ENCODE peak calls at places on chromosomes 1 and 21, in seven cellular contexts. One of them, this sample, is unnamed.

GRCh38 chr1:208166340-208167138 is 77.6 kb downstream of the PLXNA2 start:
- DNase-seq in aorta: no peak
- DNase-seq in heart left ventricle: no peak
- DNase-seq in cardiac muscle cell: no peak
- DNase-seq in Panc1: no peak
- DNase-seq in uterus: no peak
- DNase-seq in left ventricle myocardium inferior: no peak
- DNase-seq in this sample: no peak

GRCh38 chr1:235648407-235648907 is 1.1 kb downstream of the GNG4 start:
- DNase-seq in aorta: no peak
- DNase-seq in heart left ventricle: no peak
- DNase-seq in cardiac muscle cell: no peak
- DNase-seq in Panc1: no peak
- DNase-seq in uterus: no peak
- DNase-seq in left ventricle myocardium inferior: no peak
- DNase-seq in this sample: peak; percentile 47

GRCh38 chr1:116807394-116807793 is 53.2 kb downstream of the CD2 start:
- DNase-seq in aorta: no peak
- DNase-seq in heart left ventricle: no peak
- DNase-seq in cardiac muscle cell: no peak
- DNase-seq in Panc1: no peak
- DNase-seq in uterus: no peak
- DNase-seq in left ventricle myocardium inferior: no peak
- DNase-seq in this sample: no peak

GRCh38 chr1:21212126-21212525 is 35.4 kb upstream of the EIF4G3 start:
- DNase-seq in aorta: no peak
- DNase-seq in heart left ventricle: no peak
- DNase-seq in cardiac muscle cell: no peak
- DNase-seq in Panc1: no peak
- DNase-seq in uterus: no peak
- DNase-seq in left ventricle myocardium inferior: no peak
- DNase-seq in this sample: no peak

GRCh38 chr1:150152182-150152536 is 2.4 kb downstream of the PLEKHO1 start:
- DNase-seq in aorta: no peak
- DNase-seq in heart left ventricle: no peak
- DNase-seq in cardiac muscle cell: no peak
- DNase-seq in Panc1: no peak
- DNase-seq in uterus: no peak
- DNase-seq in left ventricle myocardium inferior: no peak
- DNase-seq in this sample: no peak

GRCh38 chr1:215146252-215146975 is 63.9 kb downstream of the KCNK2 start:
- DNase-seq in aorta: no peak
- DNase-seq in heart left ventricle: no peak
- DNase-seq in cardiac muscle cell: peak; percentile 56
- DNase-seq in Panc1: no peak
- DNase-seq in uterus: no peak
- DNase-seq in left ventricle myocardium inferior: no peak
- DNase-seq in this sample: no peak

GRCh38 chr1:61101461-61102440 is 19.4 kb downstream of the NFIA start:
- DNase-seq in aorta: no peak
- DNase-seq in heart left ventricle: no peak
- DNase-seq in cardiac muscle cell: no peak
- DNase-seq in Panc1: no peak
- DNase-seq in uterus: no peak
- DNase-seq in left ventricle myocardium inferior: no peak
- DNase-seq in this sample: no peak

GRCh38 chr1:192488058-192488457 is 87.5 kb upstream of the RGS1 start:
- DNase-seq in aorta: no peak
- DNase-seq in heart left ventricle: no peak
- DNase-seq in cardiac muscle cell: no peak
- DNase-seq in Panc1: no peak
- DNase-seq in uterus: no peak
- DNase-seq in left ventricle myocardium inferior: no peak
- DNase-seq in this sample: no peak

GRCh38 chr1:153962088-153963029 is 978 bp downstream of the SLC39A1 start:
- DNase-seq in aorta: peak; percentile 77
- DNase-seq in heart left ventricle: peak; percentile 57
- DNase-seq in cardiac muscle cell: peak; percentile 57
- DNase-seq in Panc1: no peak
- DNase-seq in uterus: peak; percentile 49
- DNase-seq in left ventricle myocardium inferior: no peak
- DNase-seq in this sample: peak; percentile 76

GRCh38 chr1:11488966-11489625 is 10.1 kb downstream of the DISP3 start:
- DNase-seq in aorta: no peak
- DNase-seq in heart left ventricle: no peak
- DNase-seq in cardiac muscle cell: no peak
- DNase-seq in Panc1: no peak
- DNase-seq in uterus: no peak
- DNase-seq in left ventricle myocardium inferior: no peak
- DNase-seq in this sample: no peak

GRCh38 chr1:36323636-36324321 is at the start of gene EVA1B:
- DNase-seq in aorta: peak; percentile 93
- DNase-seq in heart left ventricle: peak; percentile 87
- DNase-seq in cardiac muscle cell: peak; percentile 93
- DNase-seq in Panc1: no peak
- DNase-seq in uterus: peak; percentile 85
- DNase-seq in left ventricle myocardium inferior: peak; percentile 89
- DNase-seq in this sample: peak; percentile 84

GRCh38 chr1:224292419-224292818 is 37.6 kb downstream of the NVL start:
- DNase-seq in aorta: no peak
- DNase-seq in heart left ventricle: no peak
- DNase-seq in cardiac muscle cell: peak; percentile 2
- DNase-seq in Panc1: no peak
- DNase-seq in uterus: no peak
- DNase-seq in left ventricle myocardium inferior: no peak
- DNase-seq in this sample: no peak

GRCh38 chr1:30613188-30613587 is 110.2 kb downstream of the MATN1 start:
- DNase-seq in aorta: no peak
- DNase-seq in heart left ventricle: no peak
- DNase-seq in cardiac muscle cell: no peak
- DNase-seq in Panc1: no peak
- DNase-seq in uterus: no peak
- DNase-seq in left ventricle myocardium inferior: no peak
- DNase-seq in this sample: no peak

GRCh38 chr1:184973308-184974085 is 811 bp downstream of the NIBAN1 start:
- DNase-seq in aorta: peak; percentile 77
- DNase-seq in heart left ventricle: peak; percentile 68
- DNase-seq in cardiac muscle cell: peak; percentile 78
- DNase-seq in Panc1: no peak
- DNase-seq in uterus: peak; percentile 50
- DNase-seq in left ventricle myocardium inferior: peak; percentile 59
- DNase-seq in this sample: peak; percentile 76

GRCh38 chr1:167991546-167991945 is 54.7 kb upstream of the MPC2 start:
- DNase-seq in aorta: no peak
- DNase-seq in heart left ventricle: no peak
- DNase-seq in cardiac muscle cell: no peak
- DNase-seq in Panc1: no peak
- DNase-seq in uterus: no peak
- DNase-seq in left ventricle myocardium inferior: no peak
- DNase-seq in this sample: no peak

GRCh38 chr1:23169727-23170335 is 1.2 kb upstream of the LUZP1 start:
- DNase-seq in aorta: peak; percentile 81
- DNase-seq in heart left ventricle: peak; percentile 86
- DNase-seq in cardiac muscle cell: peak; percentile 95
- DNase-seq in Panc1: no peak
- DNase-seq in uterus: peak; percentile 84
- DNase-seq in left ventricle myocardium inferior: peak; percentile 64
- DNase-seq in this sample: peak; percentile 79

GRCh38 chr1:21270086-21270689 is 20.1 kb downstream of the ECE1 start:
- DNase-seq in aorta: peak; percentile 83
- DNase-seq in heart left ventricle: peak; percentile 79
- DNase-seq in cardiac muscle cell: peak; percentile 65
- DNase-seq in Panc1: peak; percentile 67
- DNase-seq in uterus: peak; percentile 71
- DNase-seq in left ventricle myocardium inferior: peak; percentile 75
- DNase-seq in this sample: peak; percentile 88

GRCh38 chr21:34519013-34519412 is 7.0 kb upstream of the KCNE1 start:
- DNase-seq in aorta: no peak
- DNase-seq in heart left ventricle: no peak
- DNase-seq in cardiac muscle cell: no peak
- DNase-seq in Panc1: no peak
- DNase-seq in uterus: no peak
- DNase-seq in left ventricle myocardium inferior: no peak
- DNase-seq in this sample: no peak

GRCh38 chr21:34519694-34520093 is 7.7 kb upstream of the KCNE1 start:
- DNase-seq in aorta: no peak
- DNase-seq in heart left ventricle: no peak
- DNase-seq in cardiac muscle cell: no peak
- DNase-seq in Panc1: no peak
- DNase-seq in uterus: no peak
- DNase-seq in left ventricle myocardium inferior: no peak
- DNase-seq in this sample: no peak

GRCh38 chr21:34514576-34515135 is 2.6 kb upstream of the KCNE1 start:
- DNase-seq in aorta: no peak
- DNase-seq in heart left ventricle: no peak
- DNase-seq in cardiac muscle cell: no peak
- DNase-seq in Panc1: no peak
- DNase-seq in uterus: no peak
- DNase-seq in left ventricle myocardium inferior: no peak
- DNase-seq in this sample: peak; percentile 52

GRCh38 chr21:34517491-34518245 is 5.7 kb upstream of the KCNE1 start:
- DNase-seq in aorta: no peak
- DNase-seq in heart left ventricle: no peak
- DNase-seq in cardiac muscle cell: no peak
- DNase-seq in Panc1: no peak
- DNase-seq in uterus: no peak
- DNase-seq in left ventricle myocardium inferior: no peak
- DNase-seq in this sample: no peak

DNA sequence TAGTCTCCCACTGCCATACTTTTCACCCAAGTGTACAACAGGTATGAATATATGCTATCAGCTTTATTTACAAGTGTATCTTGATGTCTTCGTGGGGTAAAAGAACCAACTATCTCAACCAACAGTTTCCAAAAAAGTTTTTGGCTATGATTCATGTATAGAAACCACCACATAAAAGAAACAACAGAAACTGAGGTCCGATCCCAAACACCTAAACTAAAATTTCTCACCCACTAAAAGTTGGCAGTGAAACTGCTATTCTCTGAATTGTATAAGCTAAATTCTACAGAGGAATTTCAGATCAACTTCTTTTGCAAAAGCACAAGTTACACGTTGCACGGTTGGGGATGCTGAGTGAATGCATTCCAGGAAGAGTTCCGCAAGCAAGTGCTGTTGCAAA is 5.0 kb upstream of the KCNE1 start:
- DNase-seq in aorta: no peak
- DNase-seq in heart left ventricle: no peak
- DNase-seq in cardiac muscle cell: no peak
- DNase-seq in Panc1: no peak
- DNase-seq in uterus: no peak
- DNase-seq in left ventricle myocardium inferior: no peak
- DNase-seq in this sample: no peak
- H3K4me1 ChIP-seq in aorta: no peaks in the 10 kb centered on the region
- H3K4me1 ChIP-seq in heart left ventricle: no peaks in the 10 kb centered on the region
- H3K4me1 ChIP-seq in cardiac muscle cell: no peaks in the 10 kb centered on the region
- H3K4me1 ChIP-seq in Panc1: no peaks in the 10 kb centered on the region
- H3K4me1 ChIP-seq in uterus: no peaks in the 10 kb centered on the region
- H3K4me1 ChIP-seq in left ventricle myocardium inferior: peaks cover 34% of the 10 kb centered on the region
- H3K4me1 ChIP-seq in this sample: no peaks in the 10 kb centered on the region

DNA sequence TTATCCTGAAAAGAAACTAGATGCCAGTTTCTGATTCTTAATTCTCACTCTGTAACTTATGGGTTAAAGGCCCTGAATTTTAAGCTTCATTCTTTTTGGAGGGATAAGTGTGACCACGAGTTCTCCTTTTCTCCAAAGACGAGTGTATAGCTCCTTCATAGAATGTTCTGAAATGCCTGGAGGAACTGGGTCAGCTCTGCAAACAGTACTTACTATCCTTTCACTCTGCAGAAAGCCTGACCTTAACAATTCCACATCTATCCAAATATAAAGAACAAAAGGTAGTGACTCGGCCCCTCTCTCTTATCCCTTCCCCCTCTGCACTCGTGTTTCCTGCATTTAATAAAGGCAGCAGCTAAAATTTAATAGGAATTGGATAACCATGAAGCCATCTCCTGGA is 150.5 kb downstream of the LYPLAL1 start:
- DNase-seq in aorta: no peak
- DNase-seq in heart left ventricle: no peak
- DNase-seq in cardiac muscle cell: no peak
- DNase-seq in Panc1: no peak
- DNase-seq in uterus: no peak
- DNase-seq in left ventricle myocardium inferior: no peak
- DNase-seq in this sample: no peak
- H3K27ac ChIP-seq in aorta: no peak overlapping the region
- H3K27ac ChIP-seq in heart left ventricle: no peak overlapping the region
- H3K27ac ChIP-seq in cardiac muscle cell: no peak overlapping the region
- H3K27ac ChIP-seq in Panc1: no peak overlapping the region
- H3K27ac ChIP-seq in uterus: no peak overlapping the region
- H3K27ac ChIP-seq in left ventricle myocardium inferior: no peak overlapping the region
- H3K27ac ChIP-seq in this sample: no peak overlapping the region

GRCh38 chr1:201506573-201507567 is at the start of gene CSRP1:
- DNase-seq in aorta: peak; percentile 94
- DNase-seq in heart left ventricle: peak; percentile 96
- DNase-seq in cardiac muscle cell: peak; percentile 91
- DNase-seq in Panc1: no peak
- DNase-seq in uterus: peak; percentile 92
- DNase-seq in left ventricle myocardium inferior: peak; percentile 89
- DNase-seq in this sample: peak; percentile 91

GRCh38 chr1:201504179-201504631 is 2.7 kb downstream of the CSRP1 start:
- DNase-seq in aorta: no peak
- DNase-seq in heart left ventricle: no peak
- DNase-seq in cardiac muscle cell: peak; percentile 66
- DNase-seq in Panc1: no peak
- DNase-seq in uterus: no peak
- DNase-seq in left ventricle myocardium inferior: no peak
- DNase-seq in this sample: no peak

GRCh38 chr1:201504799-201505504 is 2.0 kb downstream of the CSRP1 start:
- DNase-seq in aorta: no peak
- DNase-seq in heart left ventricle: no peak
- DNase-seq in cardiac muscle cell: no peak
- DNase-seq in Panc1: no peak
- DNase-seq in uterus: no peak
- DNase-seq in left ventricle myocardium inferior: no peak
- DNase-seq in this sample: no peak

GRCh38 chr1:201505505-201505893 is 1.4 kb downstream of the CSRP1 start:
- DNase-seq in aorta: peak; percentile 71
- DNase-seq in heart left ventricle: peak; percentile 62
- DNase-seq in cardiac muscle cell: peak; percentile 83
- DNase-seq in Panc1: no peak
- DNase-seq in uterus: peak; percentile 55
- DNase-seq in left ventricle myocardium inferior: no peak
- DNase-seq in this sample: no peak

DNA sequence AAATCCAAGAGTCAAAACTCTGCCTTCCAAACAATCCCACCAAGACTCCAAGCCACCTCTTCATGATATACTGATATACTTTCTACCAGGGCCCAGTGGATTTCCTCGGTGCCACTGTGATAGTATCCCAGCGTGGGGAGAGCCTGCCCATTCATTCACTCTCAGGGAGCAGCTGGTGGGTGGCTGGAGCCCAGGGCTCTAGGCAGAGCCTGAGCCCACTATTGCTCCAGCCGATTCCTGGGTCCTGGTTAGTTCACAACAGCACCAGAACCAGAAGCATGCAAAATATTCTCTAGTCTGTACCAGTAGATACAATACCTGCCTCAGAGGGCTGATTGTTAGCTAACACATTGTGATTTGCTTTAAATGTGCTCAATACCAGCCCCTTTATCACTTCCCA is 831 bp downstream of the CSRP1 start:
- DNase-seq in aorta: no peak
- DNase-seq in heart left ventricle: no peak
- DNase-seq in cardiac muscle cell: no peak
- DNase-seq in Panc1: no peak
- DNase-seq in uterus: peak; percentile 27
- DNase-seq in left ventricle myocardium inferior: no peak
- DNase-seq in this sample: no peak
- H3K4me1 ChIP-seq in aorta: peaks cover 2% of the 10 kb centered on the region
- H3K4me1 ChIP-seq in heart left ventricle: peaks cover 34% of the 10 kb centered on the region
- H3K4me1 ChIP-seq in cardiac muscle cell: peaks cover 41% of the 10 kb centered on the region
- H3K4me1 ChIP-seq in Panc1: peaks cover 46% of the 10 kb centered on the region
- H3K4me1 ChIP-seq in uterus: no peaks in the 10 kb centered on the region
- H3K4me1 ChIP-seq in left ventricle myocardium inferior: peaks cover 67% of the 10 kb centered on the region
- H3K4me1 ChIP-seq in this sample: no peaks in the 10 kb centered on the region

GRCh38 chr21:42468511-42469131 is 27.4 kb downstream of the RSPH1 start:
- DNase-seq in aorta: no peak
- DNase-seq in heart left ventricle: no peak
- DNase-seq in cardiac muscle cell: no peak
- DNase-seq in Panc1: no peak
- DNase-seq in uterus: no peak
- DNase-seq in left ventricle myocardium inferior: no peak
- DNase-seq in this sample: no peak
- H3K27ac ChIP-seq in aorta: no peak overlapping the region
- H3K27ac ChIP-seq in heart left ventricle: no peak overlapping the region
- H3K27ac ChIP-seq in cardiac muscle cell: no peak overlapping the region
- H3K27ac ChIP-seq in Panc1: no peak overlapping the region
- H3K27ac ChIP-seq in uterus: no peak overlapping the region
- H3K27ac ChIP-seq in left ventricle myocardium inferior: no peak overlapping the region
- H3K27ac ChIP-seq in this sample: no peak overlapping the region